ENCODE peak calls at places on chromosomes 4 and X, in five cellular contexts. K is IMR-90; A is activated CD8-positive, alpha-beta memory T cell treated with anti-CD3 and anti-CD28 coated beads, Interleukin-2, amount 50 U/mL, for 4 hours; F is T follicular helper cell; U is body of pancreas. I is an unnamed sample.

GRCh38 chrX:31609130-31609529 is 537.3 kb upstream of the FTHL17 start:
- DNase-seq in K (peak; percentile 91), A (no peak), F (no peak), U (no peak), I (no peak)

GRCh38 chr4:185210102-185210981 is 944 bp downstream of the SNX25 start:
- DNase-seq in K (peak; percentile 56), A (peak; percentile 46), F (peak; percentile 20), U (peak; percentile 58), I (peak; percentile 66)

GRCh38 chr4:67198757-67199156 is 346.5 kb downstream of the CENPC start:
- DNase-seq in K (no peak), A (no peak), F (no peak), U (no peak), I (no peak)

GRCh38 chrX:14039344-14039743 is 9.7 kb upstream of the GEMIN8 start:
- DNase-seq in K (peak; percentile 37), A (peak; percentile 67), F (peak; percentile 52), U (peak; percentile 65), I (peak; percentile 39)

GRCh38 chrX:74545880-74546279 is 68.5 kb downstream of the RLIM start:
- DNase-seq in K (no peak), A (no peak), F (no peak), U (no peak), I (no peak)

GRCh38 chrX:106774981-106775380 is 27.5 kb upstream of the TBC1D8B start:
- DNase-seq in K (no peak), A (no peak), F (no peak), U (no peak), I (no peak)

GRCh38 chr4:121336706-121337105 is 44.1 kb downstream of the QRFPR start:
- DNase-seq in K (no peak), A (no peak), F (no peak), U (no peak), I (no peak)

GRCh38 chrX:12770440-12770839 is 20.8 kb upstream of the PRPS2 start:
- DNase-seq in K (peak; percentile 30), A (no peak), F (no peak), U (no peak), I (no peak)

GRCh38 chrX:20414066-20414465 is 147.4 kb upstream of the RPS6KA3 start:
- DNase-seq in K (no peak), A (no peak), F (no peak), U (no peak), I (no peak)

GRCh38 chr4:155666701-155667537 is at the start of gene GUCY1A1:
- DNase-seq in K (no peak), A (peak; percentile 14), F (no peak), U (peak; percentile 61), I (peak; percentile 36)

GRCh38 chrX:114774691-114775090 is 190.8 kb downstream of the HTR2C start:
- DNase-seq in K (no peak), A (no peak), F (no peak), U (no peak), I (no peak)

GRCh38 chr4:4758708-4759107 is 100.8 kb upstream of the MSX1 start:
- DNase-seq in K (no peak), A (no peak), F (no peak), U (no peak), I (no peak)

GRCh38 chr4:169922632-169923276 is 103.4 kb downstream of the MFAP3L start:
- DNase-seq in K (no peak), A (no peak), F (no peak), U (peak; percentile 27), I (no peak)

GRCh38 chr4:22348410-22348809 is 167.5 kb downstream of the ADGRA3 start:
- DNase-seq in K (peak; percentile 70), A (no peak), F (no peak), U (no peak), I (no peak)

GRCh38 chrX:13000311-13000811 is 25.5 kb downstream of the TMSB4X start:
- DNase-seq in K (no peak), A (peak; percentile 29), F (peak; percentile 26), U (no peak), I (no peak)

GRCh38 chr4:89715611-89716010 is 121.3 kb downstream of the SNCA start:
- DNase-seq in K (no peak), A (no peak), F (no peak), U (no peak), I (no peak)

GRCh38 chr4:38177035-38177791 is 217.0 kb downstream of the PTTG2 start:
- DNase-seq in K (peak; percentile 44), A (peak; percentile 35), F (no peak), U (peak; percentile 59), I (no peak)

GRCh38 chrX:153870288-153870690 is 15.7 kb downstream of the L1CAM start:
- DNase-seq in K (no peak), A (no peak), F (no peak), U (no peak), I (no peak)

GRCh38 chrX:122783918-122784317 is 400.2 kb upstream of the GRIA3 start:
- DNase-seq in K (no peak), A (no peak), F (no peak), U (no peak), I (no peak)